ENCODE peak calls at places on chromosomes 2 and 18, in five cellular contexts. T is NCI-H2029; V is stimulated activated CD4-positive, alpha-beta T cell treated with anti-CD3 and anti-CD28 coated beads, Interleukin-15, amount 100 ng/mL, for 1 hour; R is HFFc6; G is GM19239. S is an unnamed sample.

GRCh38 chr2:131112477-131113027 is 7.4 kb downstream of the PLEKHB2 start:
- DNase-seq in T (no peak), V (no peak), G (no peak), R (no peak), S (no peak)

GRCh38 chr18:57915848-57916596 is 112.9 kb upstream of the ATP8B1 start:
- DNase-seq in R (no peak), T (no peak), G (peak), V (no peak), S (no peak)

GRCh38 chr2:42961385-42961800 is 169.0 kb upstream of the HAAO start:
- DNase-seq in R (no peak), V (no peak), G (no peak), T (no peak), S (no peak)

GRCh38 chr2:30428827-30429461 is 18.1 kb upstream of the LCLAT1 start:
- DNase-seq in T (no peak), R (no peak), V (no peak), G (no peak), S (no peak)

GRCh38 chr2:173589604-173590277 is 235.1 kb downstream of the CDCA7 start:
- DNase-seq in G (no peak), V (no peak), T (peak), R (no peak), S (no peak)

GRCh38 chr18:69196336-69196735 is 204.4 kb upstream of the DOK6 start:
- DNase-seq in R (no peak), T (no peak), G (no peak), V (no peak), S (no peak)

GRCh38 chr2:128347701-128348504 is 29.2 kb upstream of the HS6ST1 start:
- DNase-seq in V (no peak), T (peak), R (peak), G (no peak), S (no peak)

GRCh38 chr2:45259547-45260160 is 250.4 kb upstream of the SIX2 start:
- DNase-seq in R (no peak), G (no peak), V (no peak), T (no peak), S (no peak)

GRCh38 chr2:242064364-242065250 is 195.1 kb downstream of the RTP5 start:
- DNase-seq in T (no peak), R (no peak), V (no peak), G (no peak), S (no peak)

GRCh38 chr2:85651097-85651496 is 16.9 kb downstream of the SFTPB start:
- DNase-seq in R (no peak), G (no peak), T (no peak), V (no peak), S (no peak)

GRCh38 chr18:55419132-55419938 is 168.7 kb downstream of the TCF4 start:
- DNase-seq in G (no peak), R (no peak), T (no peak), V (no peak), S (no peak)

GRCh38 chr2:233845301-233846060 is 8.9 kb downstream of the HJURP start:
- DNase-seq in G (no peak), T (no peak), R (no peak), V (no peak), S (no peak)

GRCh38 chr2:17036343-17036742 is 370.7 kb upstream of the CYRIA start:
- DNase-seq in T (no peak), G (no peak), V (no peak), R (no peak), S (no peak)

GRCh38 chr2:72915907-72916742 is 1.2 kb upstream of the EMX1 start:
- DNase-seq in V (no peak), T (peak), R (no peak), G (peak), S (peak)

GRCh38 chr18:49894827-49895226 is 81.5 kb upstream of the ACAA2 start:
- DNase-seq in T (no peak), R (no peak), G (no peak), V (no peak), S (no peak)

GRCh38 chr2:171342014-171342413 is 91.8 kb downstream of the METTL8 start:
- DNase-seq in G (no peak), T (no peak), R (no peak), V (no peak), S (no peak)

GRCh38 chr2:97849881-97850540 is 136.6 kb downstream of the ZAP70 start:
- DNase-seq in T (no peak), G (no peak), R (no peak), V (no peak), S (no peak)

GRCh38 chr2:42954227-42954962 is 162.0 kb upstream of the HAAO start:
- DNase-seq in R (no peak), V (no peak), T (no peak), G (no peak), S (no peak)

GRCh38 chr2:42809876-42810125 is 17.4 kb upstream of the HAAO start:
- DNase-seq in V (no peak), G (no peak), R (peak), T (peak), S (no peak)

GRCh38 chr2:39735648-39736047 is 43.4 kb downstream of the THUMPD2 start:
- DNase-seq in G (no peak), R (no peak), T (no peak), V (no peak), S (no peak)

GRCh38 chr2:192578780-192579179 is 384.0 kb upstream of the TMEFF2 start:
- DNase-seq in T (no peak), R (no peak), V (no peak), G (no peak), S (no peak)

GRCh38 chr2:209523778-209524362 is 100.0 kb downstream of the MAP2 start:
- DNase-seq in G (no peak), T (no peak), R (no peak), V (no peak), S (peak)

GRCh38 chr2:151637284-151637781 is 96.9 kb downstream of the NEB start:
- DNase-seq in G (no peak), T (no peak), R (no peak), V (peak), S (peak)

GRCh38 chr2:26942543-26943295 is 27.7 kb upstream of the MAPRE3 start:
- DNase-seq in R (peak), G (peak), V (peak), T (peak), S (peak)

GRCh38 chr18:77102246-77103040 is 30.1 kb downstream of the MBP start:
- DNase-seq in T (no peak), R (peak), V (no peak), G (peak), S (peak)

GRCh38 chr2:127525692-127526141 is 572 bp downstream of the IWS1 start:
- DNase-seq in V (no peak), G (no peak), R (peak), T (no peak), S (peak)

GRCh38 chr2:46909771-46910419 is 5.7 kb downstream of the MCFD2 start:
- DNase-seq in G (peak), T (no peak), V (no peak), R (peak), S (peak)

S was measured in GM20000.